ENCODE peak calls at places on chromosomes 6 and 20, in six cellular contexts. One of them, this sample, is unnamed.

GRCh38 chr20:4064118-4064962 is 49.0 kb upstream of the RNF24 start:
- DNase-seq in breast epithelium: peak
- DNase-seq in HFF-Myc: peak
- DNase-seq in NK-92 treated with Interleukin-12 subunit alpha and Interleukin-12 subunit beta, amount 100 ng/mL, for 24 hours: no peak
- DNase-seq in NCI-H82: no peak
- DNase-seq in ovary: peak
- DNase-seq in this sample: peak

GRCh38 chr20:25309395-25310267 is 61.7 kb downstream of the PYGB start:
- DNase-seq in NCI-H82: no peak
- DNase-seq in HFF-Myc: no peak
- DNase-seq in NK-92 treated with Interleukin-12 subunit alpha and Interleukin-12 subunit beta, amount 100 ng/mL, for 24 hours: no peak
- DNase-seq in breast epithelium: no peak
- DNase-seq in ovary: peak
- DNase-seq in this sample: peak

GRCh38 chr20:53949319-53949839 is 121.0 kb downstream of the BCAS1 start:
- DNase-seq in ovary: no peak
- DNase-seq in breast epithelium: peak
- DNase-seq in HFF-Myc: peak
- DNase-seq in NCI-H82: no peak
- DNase-seq in NK-92 treated with Interleukin-12 subunit alpha and Interleukin-12 subunit beta, amount 100 ng/mL, for 24 hours: peak
- DNase-seq in this sample: no peak

GRCh38 chr20:48750941-48751620 is 76.7 kb downstream of the PREX1 start:
- DNase-seq in NCI-H82: no peak
- DNase-seq in breast epithelium: peak
- DNase-seq in ovary: no peak
- DNase-seq in NK-92 treated with Interleukin-12 subunit alpha and Interleukin-12 subunit beta, amount 100 ng/mL, for 24 hours: no peak
- DNase-seq in HFF-Myc: no peak
- DNase-seq in this sample: peak

GRCh38 chr6:157213426-157213825 is 109.9 kb downstream of the TMEM242 start:
- DNase-seq in ovary: no peak
- DNase-seq in NK-92 treated with Interleukin-12 subunit alpha and Interleukin-12 subunit beta, amount 100 ng/mL, for 24 hours: no peak
- DNase-seq in HFF-Myc: no peak
- DNase-seq in NCI-H82: no peak
- DNase-seq in breast epithelium: no peak
- DNase-seq in this sample: no peak

GRCh38 chr6:31827286-31828079 is at the start of gene HSPA1B:
- DNase-seq in HFF-Myc: peak
- DNase-seq in breast epithelium: peak
- DNase-seq in NCI-H82: peak
- DNase-seq in ovary: peak
- DNase-seq in NK-92 treated with Interleukin-12 subunit alpha and Interleukin-12 subunit beta, amount 100 ng/mL, for 24 hours: peak
- DNase-seq in this sample: peak

GRCh38 chr6:72554761-72555221 is 67.1 kb upstream of the KCNQ5 start:
- DNase-seq in HFF-Myc: no peak
- DNase-seq in breast epithelium: no peak
- DNase-seq in ovary: no peak
- DNase-seq in NK-92 treated with Interleukin-12 subunit alpha and Interleukin-12 subunit beta, amount 100 ng/mL, for 24 hours: no peak
- DNase-seq in NCI-H82: peak
- DNase-seq in this sample: no peak

GRCh38 chr6:34292954-34293353 is 44.1 kb upstream of the SMIM29 start:
- DNase-seq in NK-92 treated with Interleukin-12 subunit alpha and Interleukin-12 subunit beta, amount 100 ng/mL, for 24 hours: no peak
- DNase-seq in breast epithelium: no peak
- DNase-seq in HFF-Myc: no peak
- DNase-seq in ovary: no peak
- DNase-seq in NCI-H82: no peak
- DNase-seq in this sample: no peak

GRCh38 chr6:9315966-9316650 is 880.8 kb upstream of the SLC35B3 start:
- DNase-seq in HFF-Myc: no peak
- DNase-seq in NK-92 treated with Interleukin-12 subunit alpha and Interleukin-12 subunit beta, amount 100 ng/mL, for 24 hours: no peak
- DNase-seq in ovary: no peak
- DNase-seq in NCI-H82: peak
- DNase-seq in breast epithelium: no peak
- DNase-seq in this sample: peak

GRCh38 chr6:722608-723007 is 29.7 kb upstream of the EXOC2 start:
- DNase-seq in NCI-H82: no peak
- DNase-seq in ovary: no peak
- DNase-seq in breast epithelium: no peak
- DNase-seq in NK-92 treated with Interleukin-12 subunit alpha and Interleukin-12 subunit beta, amount 100 ng/mL, for 24 hours: no peak
- DNase-seq in HFF-Myc: peak
- DNase-seq in this sample: no peak

GRCh38 chr6:22575190-22575589 is 5.8 kb downstream of the HDGFL1 start:
- DNase-seq in breast epithelium: no peak
- DNase-seq in NCI-H82: no peak
- DNase-seq in ovary: no peak
- DNase-seq in NK-92 treated with Interleukin-12 subunit alpha and Interleukin-12 subunit beta, amount 100 ng/mL, for 24 hours: no peak
- DNase-seq in HFF-Myc: no peak
- DNase-seq in this sample: no peak

GRCh38 chr6:37516076-37516919 is 16.6 kb upstream of the CCDC167 start:
- DNase-seq in HFF-Myc: no peak
- DNase-seq in breast epithelium: peak
- DNase-seq in ovary: no peak
- DNase-seq in NK-92 treated with Interleukin-12 subunit alpha and Interleukin-12 subunit beta, amount 100 ng/mL, for 24 hours: peak
- DNase-seq in NCI-H82: peak
- DNase-seq in this sample: peak

GRCh38 chr20:57398231-57398821 is 7.1 kb downstream of the RBM38 start:
- DNase-seq in breast epithelium: peak
- DNase-seq in NK-92 treated with Interleukin-12 subunit alpha and Interleukin-12 subunit beta, amount 100 ng/mL, for 24 hours: peak
- DNase-seq in HFF-Myc: no peak
- DNase-seq in ovary: peak
- DNase-seq in NCI-H82: no peak
- DNase-seq in this sample: no peak

This sample was measured in NCI-H69.